ENCODE peak calls at places on chromosomes 4 and X, in nine cellular contexts. One of them, this sample, is unnamed.
A peak's percentile ranks its signal among the peaks of the same experiment; 100 is the strongest.

GRCh38 chr4:37981844-37982720 is 21.9 kb downstream of the PTTG2 start:
- DNase-seq in lower lobe of right lung: no peak
- DNase-seq in left ventricle myocardium inferior: no peak
- DNase-seq in H9: no peak
- DNase-seq in tibial nerve: no peak
- DNase-seq in IMR-90: peak; percentile 18
- DNase-seq in A549: no peak
- DNase-seq in GM12865: no peak
- DNase-seq in upper lobe of right lung: no peak
- DNase-seq in this sample: peak; percentile 53

GRCh38 chr4:188032170-188032569 is 36.6 kb downstream of the ZFP42 start:
- DNase-seq in upper lobe of right lung: no peak
- DNase-seq in H9: peak; percentile 78
- DNase-seq in GM12865: no peak
- DNase-seq in tibial nerve: no peak
- DNase-seq in IMR-90: no peak
- DNase-seq in left ventricle myocardium inferior: no peak
- DNase-seq in A549: no peak
- DNase-seq in lower lobe of right lung: no peak
- DNase-seq in this sample: no peak

GRCh38 chr4:3287972-3288570 is 4.8 kb upstream of the RGS12 start:
- DNase-seq in H9: peak; percentile 21
- DNase-seq in lower lobe of right lung: no peak
- DNase-seq in left ventricle myocardium inferior: no peak
- DNase-seq in A549: no peak
- DNase-seq in GM12865: no peak
- DNase-seq in IMR-90: no peak
- DNase-seq in tibial nerve: no peak
- DNase-seq in upper lobe of right lung: peak; percentile 60
- DNase-seq in this sample: no peak

GRCh38 chr4:170090667-170091052 is 904 bp upstream of the AADAT start:
- DNase-seq in GM12865: no peak
- DNase-seq in upper lobe of right lung: no peak
- DNase-seq in left ventricle myocardium inferior: no peak
- DNase-seq in IMR-90: peak; percentile 13
- DNase-seq in tibial nerve: no peak
- DNase-seq in lower lobe of right lung: no peak
- DNase-seq in H9: no peak
- DNase-seq in A549: no peak
- DNase-seq in this sample: peak; percentile 23

GRCh38 chr4:76459291-76459723 is 24.3 kb downstream of the SHROOM3 start:
- DNase-seq in left ventricle myocardium inferior: no peak
- DNase-seq in upper lobe of right lung: no peak
- DNase-seq in A549: peak; percentile 13
- DNase-seq in tibial nerve: no peak
- DNase-seq in lower lobe of right lung: no peak
- DNase-seq in H9: peak; percentile 80
- DNase-seq in IMR-90: peak; percentile 22
- DNase-seq in GM12865: no peak
- DNase-seq in this sample: no peak

GRCh38 chr4:16199132-16199531 is 27.1 kb downstream of the TAPT1 start:
- DNase-seq in tibial nerve: no peak
- DNase-seq in upper lobe of right lung: no peak
- DNase-seq in H9: no peak
- DNase-seq in A549: peak; percentile 12
- DNase-seq in IMR-90: peak; percentile 37
- DNase-seq in left ventricle myocardium inferior: no peak
- DNase-seq in GM12865: peak; percentile 19
- DNase-seq in lower lobe of right lung: no peak
- DNase-seq in this sample: peak; percentile 39

GRCh38 chrX:40469316-40469715 is 111.5 kb upstream of the ATP6AP2 start:
- DNase-seq in lower lobe of right lung: no peak
- DNase-seq in GM12865: no peak
- DNase-seq in H9: no peak
- DNase-seq in upper lobe of right lung: no peak
- DNase-seq in IMR-90: no peak
- DNase-seq in tibial nerve: no peak
- DNase-seq in left ventricle myocardium inferior: no peak
- DNase-seq in A549: no peak
- DNase-seq in this sample: no peak

GRCh38 chr4:26215725-26216124 is 105.1 kb upstream of the RBPJ start:
- DNase-seq in tibial nerve: no peak
- DNase-seq in left ventricle myocardium inferior: no peak
- DNase-seq in IMR-90: no peak
- DNase-seq in H9: no peak
- DNase-seq in GM12865: no peak
- DNase-seq in A549: no peak
- DNase-seq in upper lobe of right lung: no peak
- DNase-seq in lower lobe of right lung: no peak
- DNase-seq in this sample: peak; percentile 30

GRCh38 chr4:16289872-16290554 is 63.7 kb upstream of the TAPT1 start:
- DNase-seq in left ventricle myocardium inferior: no peak
- DNase-seq in GM12865: peak; percentile 28
- DNase-seq in lower lobe of right lung: no peak
- DNase-seq in IMR-90: peak; percentile 46
- DNase-seq in H9: no peak
- DNase-seq in A549: peak; percentile 17
- DNase-seq in upper lobe of right lung: no peak
- DNase-seq in tibial nerve: no peak
- DNase-seq in this sample: peak; percentile 17

GRCh38 chrX:12370444-12371089 is 232.3 kb downstream of the FRMPD4 start:
- DNase-seq in GM12865: no peak
- DNase-seq in left ventricle myocardium inferior: peak; percentile 15
- DNase-seq in upper lobe of right lung: no peak
- DNase-seq in tibial nerve: no peak
- DNase-seq in H9: no peak
- DNase-seq in lower lobe of right lung: no peak
- DNase-seq in A549: no peak
- DNase-seq in IMR-90: peak; percentile 94
- DNase-seq in this sample: peak; percentile 76

GRCh38 chr4:38050560-38051350 is 90.6 kb downstream of the PTTG2 start:
- DNase-seq in GM12865: no peak
- DNase-seq in IMR-90: peak; percentile 21
- DNase-seq in left ventricle myocardium inferior: no peak
- DNase-seq in upper lobe of right lung: no peak
- DNase-seq in lower lobe of right lung: no peak
- DNase-seq in tibial nerve: no peak
- DNase-seq in A549: no peak
- DNase-seq in H9: no peak
- DNase-seq in this sample: no peak

GRCh38 chr4:154018659-154019058 is 229.8 kb upstream of the SFRP2 start:
- DNase-seq in upper lobe of right lung: no peak
- DNase-seq in H9: peak; percentile 77
- DNase-seq in tibial nerve: no peak
- DNase-seq in lower lobe of right lung: no peak
- DNase-seq in left ventricle myocardium inferior: no peak
- DNase-seq in A549: no peak
- DNase-seq in IMR-90: no peak
- DNase-seq in GM12865: peak; percentile 3
- DNase-seq in this sample: no peak

GRCh38 chr4:163493643-163494359 is 689 bp upstream of the TMA16 start:
- DNase-seq in lower lobe of right lung: peak; percentile 62
- DNase-seq in tibial nerve: no peak
- DNase-seq in H9: no peak
- DNase-seq in A549: peak; percentile 16
- DNase-seq in upper lobe of right lung: no peak
- DNase-seq in left ventricle myocardium inferior: peak; percentile 28
- DNase-seq in GM12865: peak; percentile 86
- DNase-seq in IMR-90: no peak
- DNase-seq in this sample: no peak

GRCh38 chr4:85165808-85166207 is 199.3 kb upstream of the WDFY3 start:
- DNase-seq in GM12865: no peak
- DNase-seq in lower lobe of right lung: no peak
- DNase-seq in A549: no peak
- DNase-seq in H9: no peak
- DNase-seq in tibial nerve: no peak
- DNase-seq in upper lobe of right lung: no peak
- DNase-seq in left ventricle myocardium inferior: no peak
- DNase-seq in IMR-90: no peak
- DNase-seq in this sample: no peak

GRCh38 chr4:78596111-78596742 is 44.7 kb downstream of the ANXA3 start:
- DNase-seq in lower lobe of right lung: no peak
- DNase-seq in GM12865: no peak
- DNase-seq in upper lobe of right lung: no peak
- DNase-seq in tibial nerve: no peak
- DNase-seq in H9: no peak
- DNase-seq in IMR-90: no peak
- DNase-seq in A549: no peak
- DNase-seq in left ventricle myocardium inferior: no peak
- DNase-seq in this sample: no peak

DNA sequence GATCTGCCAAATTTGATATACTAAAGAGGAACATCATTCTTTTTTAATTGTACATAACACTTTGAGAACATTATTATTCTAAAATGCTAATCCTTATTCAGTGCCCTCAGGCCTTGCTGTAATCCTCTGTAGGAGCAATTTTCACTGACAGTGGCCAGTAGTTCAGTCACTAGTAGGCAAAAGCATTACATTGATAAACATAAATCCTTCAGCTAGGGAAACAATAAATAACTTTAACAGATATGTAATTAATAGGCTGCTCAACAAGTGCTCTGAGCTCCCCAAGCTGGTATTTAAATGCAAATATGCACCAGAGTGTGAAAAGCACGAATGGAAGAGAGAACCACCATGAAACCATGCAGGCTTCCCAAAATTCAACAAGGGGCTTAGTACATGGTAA is 77.7 kb upstream of the FAM47C start:
- DNase-seq in IMR-90: no peak
- DNase-seq in lower lobe of right lung: no peak
- DNase-seq in H9: no peak
- DNase-seq in upper lobe of right lung: no peak
- DNase-seq in GM12865: no peak
- DNase-seq in left ventricle myocardium inferior: no peak
- DNase-seq in A549: no peak
- DNase-seq in tibial nerve: no peak
- DNase-seq in this sample: no peak
- TF ChIP-seq CTCF in IMR-90: no peak
- TF ChIP-seq CTCF in lower lobe of right lung: no peak
- TF ChIP-seq CTCF in H9: no peak
- TF ChIP-seq CTCF in upper lobe of right lung: no peak
- TF ChIP-seq CTCF in GM12865: no peak
- TF ChIP-seq CTCF in left ventricle myocardium inferior: no peak
- TF ChIP-seq CTCF in A549: no peak
- TF ChIP-seq CTCF in tibial nerve: no peak
- TF ChIP-seq CTCF in this sample: no peak

DNA sequence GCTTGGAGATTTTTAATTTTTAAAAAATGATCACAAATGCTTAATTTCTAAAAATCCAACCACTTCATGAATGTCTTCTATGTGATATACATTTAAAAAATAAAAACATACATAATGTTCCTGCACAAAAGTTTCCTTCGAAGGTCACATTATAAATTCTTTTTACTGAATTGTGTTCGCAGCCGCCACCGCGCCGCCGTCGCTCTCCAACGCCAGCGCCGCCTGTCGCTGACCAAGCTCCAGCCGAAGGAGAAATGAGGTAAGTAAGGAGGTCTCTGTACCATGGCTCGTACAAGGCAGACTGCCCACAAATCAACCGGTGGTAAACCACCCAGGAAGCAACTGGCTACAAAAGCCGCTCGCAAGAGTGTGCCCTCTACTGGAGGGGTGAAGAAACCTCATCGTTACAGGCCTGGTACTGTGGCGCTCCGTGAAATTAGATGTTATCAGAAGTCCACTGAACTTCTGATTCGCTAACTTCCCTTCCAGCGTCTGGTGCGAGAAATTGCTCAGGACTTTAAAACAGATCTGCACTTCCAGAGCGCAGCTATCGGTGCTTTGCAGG is 48.8 kb upstream of the NEUROG2 start:
- DNase-seq in H9: peak; percentile 31
- DNase-seq in upper lobe of right lung: no peak
- DNase-seq in A549: no peak
- DNase-seq in GM12865: no peak
- DNase-seq in lower lobe of right lung: no peak
- DNase-seq in IMR-90: no peak
- DNase-seq in tibial nerve: no peak
- DNase-seq in left ventricle myocardium inferior: no peak
- DNase-seq in this sample: no peak
- TF ChIP-seq CTCF in H9: peak; percentile 62
- TF ChIP-seq CTCF in upper lobe of right lung: no peak
- TF ChIP-seq CTCF in A549: peak; percentile 11
- TF ChIP-seq CTCF in GM12865: no peak
- TF ChIP-seq CTCF in lower lobe of right lung: no peak
- TF ChIP-seq CTCF in IMR-90: no peak
- TF ChIP-seq CTCF in tibial nerve: no peak
- TF ChIP-seq CTCF in left ventricle myocardium inferior: no peak
- TF ChIP-seq CTCF in this sample: no peak

DNA sequence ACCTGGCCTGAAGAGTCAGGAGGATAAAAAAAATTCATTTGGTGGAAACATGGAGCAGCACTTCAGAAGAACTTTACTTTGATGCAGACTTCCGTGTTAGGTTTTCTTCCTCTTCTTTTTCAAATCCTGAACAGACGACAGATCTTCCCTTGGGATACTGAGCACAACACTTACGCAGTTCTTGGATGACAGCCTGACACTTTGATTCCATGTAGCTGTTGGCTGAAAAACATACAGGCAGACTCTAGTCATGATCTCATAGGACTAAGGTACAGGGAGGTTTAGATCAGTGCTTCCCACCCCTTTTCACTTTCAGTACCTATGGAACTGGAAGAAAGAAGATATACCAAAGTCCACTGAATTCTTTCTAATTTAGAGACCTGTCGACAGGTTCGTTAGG is 9.2 kb downstream of the CMC4 start:
- DNase-seq in upper lobe of right lung: no peak
- DNase-seq in A549: no peak
- DNase-seq in tibial nerve: no peak
- DNase-seq in IMR-90: no peak
- DNase-seq in H9: no peak
- DNase-seq in left ventricle myocardium inferior: no peak
- DNase-seq in lower lobe of right lung: no peak
- DNase-seq in GM12865: no peak
- DNase-seq in this sample: no peak
- TF ChIP-seq CTCF in upper lobe of right lung: no peak
- TF ChIP-seq CTCF in A549: no peak
- TF ChIP-seq CTCF in tibial nerve: no peak
- TF ChIP-seq CTCF in IMR-90: no peak
- TF ChIP-seq CTCF in H9: no peak
- TF ChIP-seq CTCF in left ventricle myocardium inferior: no peak
- TF ChIP-seq CTCF in lower lobe of right lung: no peak
- TF ChIP-seq CTCF in GM12865: no peak
- TF ChIP-seq CTCF in this sample: no peak

DNA sequence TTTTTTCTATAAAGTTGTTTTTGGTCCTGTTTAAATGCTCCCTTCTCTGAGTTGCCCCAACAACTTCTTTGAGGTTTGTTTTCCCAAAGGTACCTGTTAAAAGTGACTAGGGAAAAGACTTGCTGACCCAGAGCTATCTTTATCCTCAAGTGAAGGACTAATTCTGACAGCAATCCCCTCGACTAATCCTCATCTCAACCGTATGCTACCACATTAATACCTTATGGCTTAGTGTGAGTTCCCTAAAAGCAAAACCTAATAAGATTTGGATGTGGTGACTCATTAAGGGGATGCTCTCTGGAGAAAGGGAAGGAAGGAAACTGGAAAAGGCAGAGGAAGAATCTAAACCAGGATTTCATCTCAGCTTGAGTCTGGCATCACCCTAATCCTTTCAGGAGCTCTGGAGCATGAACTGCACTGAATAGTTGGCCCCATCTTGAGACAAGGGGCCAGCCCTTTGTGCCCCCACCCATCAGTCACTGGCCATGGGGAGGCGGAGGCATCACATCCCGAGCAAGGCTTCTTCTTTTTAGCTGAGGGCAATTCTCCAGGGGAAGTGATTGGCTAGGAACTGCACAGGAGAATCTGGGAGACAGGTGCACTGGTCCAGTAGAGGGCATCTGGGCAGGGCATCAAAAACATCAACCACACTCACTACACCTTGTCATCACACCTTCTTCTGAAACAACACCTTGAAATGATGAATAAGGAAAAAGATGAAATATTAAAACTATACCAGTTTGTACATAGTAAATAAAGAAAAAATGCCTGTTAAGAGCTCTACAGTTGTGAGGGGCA is 6.9 kb upstream of the BBS7 start:
- DNase-seq in upper lobe of right lung: no peak
- DNase-seq in GM12865: no peak
- DNase-seq in H9: no peak
- DNase-seq in left ventricle myocardium inferior: no peak
- DNase-seq in IMR-90: peak; percentile 13
- DNase-seq in tibial nerve: no peak
- DNase-seq in A549: no peak
- DNase-seq in lower lobe of right lung: no peak
- DNase-seq in this sample: peak; percentile 41
- TF ChIP-seq CTCF in upper lobe of right lung: no peak
- TF ChIP-seq CTCF in GM12865: no peak
- TF ChIP-seq CTCF in H9: peak; percentile 13
- TF ChIP-seq CTCF in left ventricle myocardium inferior: no peak
- TF ChIP-seq CTCF in IMR-90: no peak
- TF ChIP-seq CTCF in tibial nerve: no peak
- TF ChIP-seq CTCF in A549: no peak
- TF ChIP-seq CTCF in lower lobe of right lung: no peak
- TF ChIP-seq CTCF in this sample: no peak